ENCODE peak calls at places on chromosomes 2 and 18, in seven cellular contexts. U is tibial artery, T is GM23248, M is heart left ventricle, S is adrenal gland, V is WERI-Rb-1, Q is A549. N is an unnamed sample.
A peak's percentile ranks its signal among the peaks of the same experiment; 100 is the strongest.

GRCh38 chr2:25363733-25364132 is 22.0 kb upstream of the DNMT3A start:
- DNase-seq in T (no peak), S (no peak), Q (no peak), U (no peak), M (no peak), V (no peak), N (no peak)

GRCh38 chr2:159450180-159450579 is 163.7 kb upstream of the WDSUB1 start:
- DNase-seq in Q (no peak), V (no peak), S (no peak), T (no peak), M (no peak), U (no peak), N (no peak)

GRCh38 chr2:240296104-240296406 is 139.4 kb upstream of the GPC1 start:
- DNase-seq in M (no peak), T (no peak), V (no peak), Q (no peak), S (peak; percentile 41), U (peak; percentile 60), N (no peak)

GRCh38 chr2:102737435-102737834 is 24.4 kb upstream of the TMEM182 start:
- DNase-seq in Q (no peak), V (no peak), U (no peak), M (no peak), S (no peak), T (no peak), N (no peak)

GRCh38 chr2:170145675-170146432 is 32.1 kb upstream of the MYO3B start:
- DNase-seq in U (no peak), M (no peak), Q (no peak), S (no peak), V (no peak), T (no peak), N (no peak)

GRCh38 chr2:60530660-60531276 is 22.7 kb downstream of the BCL11A start:
- DNase-seq in U (no peak), V (peak; percentile 94), T (no peak), Q (no peak), S (peak; percentile 71), M (peak; percentile 66), N (peak; percentile 90)

GRCh38 chr2:58449286-58450010 is 208.3 kb upstream of the FANCL start:
- DNase-seq in T (peak; percentile 26), U (no peak), Q (no peak), M (no peak), S (no peak), V (no peak), N (no peak)

GRCh38 chr18:77057043-77057442 is 75.5 kb downstream of the MBP start:
- DNase-seq in U (no peak), Q (no peak), V (no peak), S (no peak), M (no peak), T (peak; percentile 28), N (no peak)

GRCh38 chr2:118176601-118177000 is 88.3 kb downstream of the INSIG2 start:
- DNase-seq in V (no peak), M (no peak), Q (no peak), S (no peak), T (no peak), U (no peak), N (no peak)

GRCh38 chr2:109422071-109422757 is 191.6 kb downstream of the SEPTIN10 start:
- DNase-seq in S (no peak), Q (no peak), V (peak; percentile 51), T (no peak), M (no peak), U (no peak), N (no peak)

GRCh38 chr2:206482123-206482522 is 38.8 kb downstream of the ADAM23 start:
- DNase-seq in T (peak; percentile 9), Q (peak; percentile 48), U (no peak), M (no peak), S (no peak), V (no peak), N (no peak)

GRCh38 chr2:67790622-67791021 is 272.2 kb downstream of the C1D start:
- DNase-seq in U (no peak), V (no peak), S (no peak), T (peak; percentile 54), Q (no peak), M (no peak), N (no peak)

GRCh38 chr2:14944562-14945346 is 312.2 kb downstream of the LRATD1 start:
- DNase-seq in T (peak; percentile 47), V (peak; percentile 76), M (no peak), U (no peak), Q (peak; percentile 50), S (no peak), N (no peak)

GRCh38 chr2:9002637-9003365 is 683 bp downstream of the MBOAT2 start:
- DNase-seq in V (peak; percentile 35), M (peak; percentile 18), T (peak; percentile 48), S (no peak), U (peak; percentile 65), Q (peak; percentile 37), N (peak; percentile 23)

GRCh38 chr2:85697716-85698115 is 3.6 kb downstream of the GNLY start:
- DNase-seq in S (no peak), T (no peak), U (no peak), Q (no peak), V (no peak), M (no peak), N (no peak)

GRCh38 chr2:65030481-65030880 is 25.7 kb upstream of the CEP68 start:
- DNase-seq in S (no peak), U (no peak), V (no peak), T (no peak), Q (no peak), M (no peak), N (peak; percentile 37)

DNA sequence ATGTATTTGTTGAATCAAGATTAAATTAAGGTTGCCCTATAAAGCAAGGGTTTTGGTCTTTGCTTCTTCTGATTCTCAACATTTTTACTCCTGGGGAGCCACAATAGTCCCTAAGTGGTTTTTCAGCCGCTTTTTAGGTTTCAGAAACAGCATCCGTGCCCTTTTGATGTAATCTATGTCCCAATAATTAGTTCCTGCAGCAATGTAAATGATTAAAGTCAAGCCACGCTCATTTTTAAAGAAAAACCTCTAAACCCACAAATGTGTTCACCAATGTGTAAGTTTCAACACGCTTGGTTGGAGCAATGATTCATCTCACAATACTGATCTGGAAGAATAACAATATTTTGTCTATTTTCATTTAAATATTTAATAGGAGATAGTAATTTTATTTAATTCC is 5.6 kb downstream of the ARL4C start:
- DNase-seq in V (no peak), S (no peak), U (no peak), Q (no peak), M (no peak), T (no peak), N (no peak)
- H3K4me3 ChIP-seq in V (no peak overlapping the region), S (no peak overlapping the region), U (no peak overlapping the region), Q (no peak overlapping the region), M (peak overlapping the region; percentile 82), T (no peak overlapping the region), N (no peak overlapping the region)

GRCh38 chr2:43402452-43402937 is 176.1 kb upstream of the ZFP36L2 start:
- DNase-seq in T (no peak), S (no peak), V (no peak), Q (no peak), M (no peak), U (no peak), N (no peak)
- H3K4me3 ChIP-seq in T (no peak overlapping the region), S (no peak overlapping the region), V (no peak overlapping the region), Q (no peak overlapping the region), M (no peak overlapping the region), U (no peak overlapping the region), N (no peak overlapping the region)

GRCh38 chr2:172438064-172438421 is 10.7 kb downstream of the ITGA6 start:
- DNase-seq in V (no peak), T (peak; percentile 40), U (no peak), M (no peak), S (no peak), Q (peak; percentile 18), N (no peak)
- H3K4me3 ChIP-seq in V (no peak overlapping the region), T (no peak overlapping the region), U (no peak overlapping the region), M (peak overlapping the region; percentile 42), S (no peak overlapping the region), Q (no peak overlapping the region), N (no peak overlapping the region)

DNA sequence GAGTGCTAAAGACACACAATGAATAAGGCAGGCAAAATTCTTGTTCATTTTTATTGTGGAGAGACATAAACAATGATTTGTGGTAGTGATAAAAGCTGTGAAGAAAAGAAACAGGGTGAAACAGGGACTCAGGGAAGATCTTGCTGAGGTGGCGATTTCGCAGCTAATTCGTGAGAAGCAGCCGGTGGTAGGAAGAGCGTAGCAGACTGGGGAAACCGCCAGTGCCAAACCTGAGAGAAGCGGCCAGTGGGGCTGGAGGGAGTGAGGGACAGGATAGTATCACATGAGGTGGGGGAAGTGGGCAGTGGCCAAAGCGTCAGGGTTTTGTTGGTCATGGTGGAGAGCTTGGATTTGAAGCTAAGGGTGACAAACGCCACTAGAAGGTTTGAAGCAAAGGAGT is 42.3 kb downstream of the TMEM178A start:
- DNase-seq in S (no peak), U (no peak), Q (no peak), M (no peak), V (no peak), T (no peak), N (no peak)
- H3K4me3 ChIP-seq in S (no peak overlapping the region), U (no peak overlapping the region), Q (no peak overlapping the region), M (no peak overlapping the region), V (no peak overlapping the region), T (no peak overlapping the region), N (no peak overlapping the region)

GRCh38 chr2:195368530-195369216 is 288.4 kb upstream of the SLC39A10 start:
- DNase-seq in S (no peak), U (no peak), T (no peak), V (no peak), Q (no peak), M (no peak), N (no peak)
- H3K4me3 ChIP-seq in S (no peak overlapping the region), U (no peak overlapping the region), T (no peak overlapping the region), V (no peak overlapping the region), Q (no peak overlapping the region), M (no peak overlapping the region), N (no peak overlapping the region)

N was measured in transverse colon.